ENCODE peak calls at places on chromosomes 6 and 20, in eight cellular contexts. One of them, this sample, is unnamed.

GRCh38 chr6:35278708-35279107 is 18.9 kb upstream of the DEF6 start:
- DNase-seq in cardiac fibroblast: no peak
- DNase-seq in progenitor cell of endocrine pancreas: no peak
- DNase-seq in GM13977: no peak
- DNase-seq in stomach: no peak
- DNase-seq in WTC11: no peak
- DNase-seq in RWPE1: no peak
- DNase-seq in adrenal gland: no peak
- DNase-seq in this sample: no peak

GRCh38 chr6:39574991-39575390 is 150.2 kb downstream of the KIF6 start:
- DNase-seq in cardiac fibroblast: no peak
- DNase-seq in progenitor cell of endocrine pancreas: no peak
- DNase-seq in GM13977: no peak
- DNase-seq in stomach: no peak
- DNase-seq in WTC11: no peak
- DNase-seq in RWPE1: no peak
- DNase-seq in adrenal gland: no peak
- DNase-seq in this sample: no peak

GRCh38 chr6:8707956-8708772 is 272.8 kb upstream of the SLC35B3 start:
- DNase-seq in cardiac fibroblast: peak
- DNase-seq in progenitor cell of endocrine pancreas: no peak
- DNase-seq in GM13977: peak
- DNase-seq in stomach: peak
- DNase-seq in WTC11: no peak
- DNase-seq in RWPE1: peak
- DNase-seq in adrenal gland: peak
- DNase-seq in this sample: peak

GRCh38 chr6:11042750-11043551 is 1.2 kb downstream of the ELOVL2 start:
- DNase-seq in cardiac fibroblast: peak
- DNase-seq in progenitor cell of endocrine pancreas: no peak
- DNase-seq in GM13977: peak
- DNase-seq in stomach: no peak
- DNase-seq in WTC11: no peak
- DNase-seq in RWPE1: no peak
- DNase-seq in adrenal gland: no peak
- DNase-seq in this sample: peak

GRCh38 chr6:37051138-37052026 is 45.9 kb downstream of the FGD2 start:
- DNase-seq in cardiac fibroblast: peak
- DNase-seq in progenitor cell of endocrine pancreas: peak
- DNase-seq in GM13977: peak
- DNase-seq in stomach: peak
- DNase-seq in WTC11: peak
- DNase-seq in RWPE1: peak
- DNase-seq in adrenal gland: peak
- DNase-seq in this sample: peak

GRCh38 chr20:44109951-44110361 is 77.0 kb downstream of the JPH2 start:
- DNase-seq in cardiac fibroblast: no peak
- DNase-seq in progenitor cell of endocrine pancreas: no peak
- DNase-seq in GM13977: no peak
- DNase-seq in stomach: no peak
- DNase-seq in WTC11: peak
- DNase-seq in RWPE1: no peak
- DNase-seq in adrenal gland: no peak
- DNase-seq in this sample: no peak

GRCh38 chr6:12522347-12522746 is 194.2 kb upstream of the PHACTR1 start:
- DNase-seq in cardiac fibroblast: peak
- DNase-seq in progenitor cell of endocrine pancreas: no peak
- DNase-seq in GM13977: no peak
- DNase-seq in stomach: no peak
- DNase-seq in WTC11: no peak
- DNase-seq in RWPE1: no peak
- DNase-seq in adrenal gland: no peak
- DNase-seq in this sample: peak

GRCh38 chr20:50520222-50520877 is 10.2 kb downstream of the PTPN1 start:
- DNase-seq in cardiac fibroblast: no peak
- DNase-seq in progenitor cell of endocrine pancreas: no peak
- DNase-seq in GM13977: no peak
- DNase-seq in stomach: no peak
- DNase-seq in WTC11: no peak
- DNase-seq in RWPE1: no peak
- DNase-seq in adrenal gland: no peak
- DNase-seq in this sample: peak

GRCh38 chr6:15351631-15352030 is 105.8 kb downstream of the JARID2 start:
- DNase-seq in cardiac fibroblast: peak
- DNase-seq in progenitor cell of endocrine pancreas: no peak
- DNase-seq in GM13977: no peak
- DNase-seq in stomach: no peak
- DNase-seq in WTC11: no peak
- DNase-seq in RWPE1: no peak
- DNase-seq in adrenal gland: peak
- DNase-seq in this sample: no peak

GRCh38 chr20:56430471-56430870 is 18.4 kb downstream of the CASS4 start:
- DNase-seq in cardiac fibroblast: no peak
- DNase-seq in progenitor cell of endocrine pancreas: no peak
- DNase-seq in GM13977: no peak
- DNase-seq in stomach: no peak
- DNase-seq in WTC11: no peak
- DNase-seq in RWPE1: no peak
- DNase-seq in adrenal gland: no peak
- DNase-seq in this sample: no peak

GRCh38 chr6:70957284-70957617 is 391 bp upstream of the B3GAT2 start:
- DNase-seq in cardiac fibroblast: no peak
- DNase-seq in progenitor cell of endocrine pancreas: no peak
- DNase-seq in GM13977: no peak
- DNase-seq in stomach: no peak
- DNase-seq in WTC11: no peak
- DNase-seq in RWPE1: no peak
- DNase-seq in adrenal gland: no peak
- DNase-seq in this sample: no peak

GRCh38 chr6:70954750-70955149 is 2.1 kb downstream of the B3GAT2 start:
- DNase-seq in cardiac fibroblast: no peak
- DNase-seq in progenitor cell of endocrine pancreas: no peak
- DNase-seq in GM13977: no peak
- DNase-seq in stomach: no peak
- DNase-seq in WTC11: peak
- DNase-seq in RWPE1: no peak
- DNase-seq in adrenal gland: no peak
- DNase-seq in this sample: no peak

GRCh38 chr6:70956451-70957283 is at the start of gene B3GAT2:
- DNase-seq in cardiac fibroblast: peak
- DNase-seq in progenitor cell of endocrine pancreas: peak
- DNase-seq in GM13977: peak
- DNase-seq in stomach: no peak
- DNase-seq in WTC11: peak
- DNase-seq in RWPE1: no peak
- DNase-seq in adrenal gland: no peak
- DNase-seq in this sample: peak

GRCh38 chr6:70956191-70956450 is 739 bp downstream of the B3GAT2 start:
- DNase-seq in cardiac fibroblast: no peak
- DNase-seq in progenitor cell of endocrine pancreas: no peak
- DNase-seq in GM13977: no peak
- DNase-seq in stomach: no peak
- DNase-seq in WTC11: no peak
- DNase-seq in RWPE1: no peak
- DNase-seq in adrenal gland: no peak
- DNase-seq in this sample: no peak

DNA sequence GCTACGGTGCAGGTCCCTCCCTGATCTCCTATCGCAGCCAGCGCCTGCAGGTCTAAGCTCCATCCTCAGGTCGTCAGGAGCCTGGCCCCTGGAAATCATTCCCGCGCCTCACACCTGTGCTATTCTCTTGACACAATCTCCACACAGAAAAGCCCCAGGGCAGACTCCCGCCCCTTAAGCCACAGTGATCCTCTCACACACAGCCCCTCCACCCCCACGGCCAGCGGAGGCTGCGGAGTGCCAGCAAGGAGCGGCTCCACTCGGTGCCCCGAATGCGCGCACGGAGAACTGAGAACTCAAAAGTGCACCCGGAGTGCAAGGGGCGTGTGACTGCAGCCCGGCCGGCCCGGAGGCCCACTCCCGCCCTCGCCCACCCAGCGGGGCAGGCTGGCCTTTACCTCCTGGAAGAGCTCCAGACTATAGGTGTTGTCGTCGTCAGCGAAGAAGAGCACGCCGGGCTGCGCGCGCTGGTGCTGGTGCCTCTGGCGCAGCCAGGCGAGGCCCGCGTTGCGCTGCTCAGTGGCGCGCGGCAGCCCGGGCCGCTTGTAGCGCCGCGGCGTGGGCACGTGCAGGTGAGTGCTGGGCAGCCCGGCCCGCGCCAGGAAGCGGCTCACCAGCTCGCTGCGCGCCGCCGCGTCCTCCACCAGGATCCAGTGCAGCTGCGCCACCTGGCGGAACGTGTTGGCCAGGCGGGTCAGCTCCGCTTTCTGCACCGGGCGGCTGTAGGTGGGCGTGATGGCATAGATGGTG is 1.2 kb downstream of the B3GAT2 start:
- DNase-seq in cardiac fibroblast: peak
- DNase-seq in progenitor cell of endocrine pancreas: peak
- DNase-seq in GM13977: peak
- DNase-seq in stomach: peak
- DNase-seq in WTC11: peak
- DNase-seq in RWPE1: peak
- DNase-seq in adrenal gland: peak
- DNase-seq in this sample: peak
- TF ChIP-seq CTCF in cardiac fibroblast: peak
- TF ChIP-seq CTCF in progenitor cell of endocrine pancreas: peak
- TF ChIP-seq CTCF in GM13977: peak
- TF ChIP-seq CTCF in stomach: peak
- TF ChIP-seq CTCF in WTC11: peak
- TF ChIP-seq CTCF in RWPE1: peak
- TF ChIP-seq CTCF in adrenal gland: peak
- TF ChIP-seq CTCF in this sample: peak

GRCh38 chr20:46022411-46023147 is 6.4 kb upstream of the SLC12A5 start:
- DNase-seq in cardiac fibroblast: peak
- DNase-seq in progenitor cell of endocrine pancreas: peak
- DNase-seq in GM13977: peak
- DNase-seq in stomach: peak
- DNase-seq in WTC11: peak
- DNase-seq in RWPE1: peak
- DNase-seq in adrenal gland: peak
- DNase-seq in this sample: peak

GRCh38 chr20:46023148-46023484 is 5.9 kb upstream of the SLC12A5 start:
- DNase-seq in cardiac fibroblast: no peak
- DNase-seq in progenitor cell of endocrine pancreas: no peak
- DNase-seq in GM13977: no peak
- DNase-seq in stomach: no peak
- DNase-seq in WTC11: no peak
- DNase-seq in RWPE1: no peak
- DNase-seq in adrenal gland: no peak
- DNase-seq in this sample: no peak

GRCh38 chr20:46023999-46024398 is 5.0 kb upstream of the SLC12A5 start:
- DNase-seq in cardiac fibroblast: no peak
- DNase-seq in progenitor cell of endocrine pancreas: no peak
- DNase-seq in GM13977: no peak
- DNase-seq in stomach: no peak
- DNase-seq in WTC11: no peak
- DNase-seq in RWPE1: no peak
- DNase-seq in adrenal gland: no peak
- DNase-seq in this sample: no peak

GRCh38 chr20:46020515-46020914 is 8.5 kb upstream of the SLC12A5 start:
- DNase-seq in cardiac fibroblast: no peak
- DNase-seq in progenitor cell of endocrine pancreas: no peak
- DNase-seq in GM13977: no peak
- DNase-seq in stomach: no peak
- DNase-seq in WTC11: no peak
- DNase-seq in RWPE1: no peak
- DNase-seq in adrenal gland: no peak
- DNase-seq in this sample: no peak

DNA sequence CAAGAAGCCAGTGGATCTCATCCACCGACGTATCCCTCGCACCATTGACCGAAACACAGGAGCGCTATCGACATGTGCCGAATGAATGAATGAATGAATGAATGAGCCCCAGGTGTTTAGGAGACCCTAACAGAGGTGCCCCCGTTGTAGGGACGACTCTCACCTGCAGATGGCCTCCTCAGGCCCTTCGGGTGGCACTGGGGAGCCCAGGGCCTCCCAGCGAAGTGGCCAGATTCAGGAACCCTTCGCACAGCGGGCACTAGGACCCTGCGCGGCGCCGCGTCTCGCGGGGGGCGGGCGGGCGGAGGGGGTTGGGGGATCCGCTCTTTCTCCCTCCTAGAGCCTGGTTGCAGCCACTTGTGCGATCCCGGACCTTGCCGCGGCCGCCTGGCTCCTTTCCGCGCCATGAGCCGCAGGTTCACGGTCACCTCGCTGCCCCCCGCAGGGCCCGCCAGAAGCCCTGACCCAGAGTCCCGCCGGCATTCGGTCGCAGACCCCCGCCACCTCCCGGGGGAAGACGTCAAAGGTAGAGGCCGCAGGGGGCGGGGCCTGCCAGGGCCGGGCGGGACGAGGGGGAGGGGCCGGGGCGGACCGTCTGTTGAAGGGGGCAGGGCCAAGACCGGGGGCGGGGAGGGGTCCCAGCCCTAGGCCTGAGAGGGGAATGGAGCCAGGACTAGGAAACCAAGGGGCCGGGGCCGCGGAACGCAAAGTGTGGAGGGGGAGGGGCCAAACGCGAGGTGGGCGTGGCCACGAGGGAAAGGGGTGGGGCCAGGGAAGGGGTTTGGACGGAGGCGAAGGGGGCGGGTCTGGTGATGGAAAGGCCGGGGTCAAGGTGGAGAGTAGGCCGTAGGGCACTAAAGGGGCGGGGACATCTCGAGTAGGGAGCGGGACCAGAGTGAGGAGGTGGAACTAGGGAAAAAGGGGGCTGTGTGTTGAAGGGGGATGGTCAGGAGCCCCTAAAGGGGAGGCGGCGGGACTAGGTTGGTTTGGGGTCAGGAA is 7.4 kb upstream of the SLC12A5 start:
- DNase-seq in cardiac fibroblast: no peak
- DNase-seq in progenitor cell of endocrine pancreas: peak
- DNase-seq in GM13977: peak
- DNase-seq in stomach: peak
- DNase-seq in WTC11: peak
- DNase-seq in RWPE1: peak
- DNase-seq in adrenal gland: peak
- DNase-seq in this sample: peak
- TF ChIP-seq CTCF in cardiac fibroblast: no peak
- TF ChIP-seq CTCF in progenitor cell of endocrine pancreas: peak
- TF ChIP-seq CTCF in GM13977: peak
- TF ChIP-seq CTCF in stomach: no peak
- TF ChIP-seq CTCF in WTC11: no peak
- TF ChIP-seq CTCF in RWPE1: no peak
- TF ChIP-seq CTCF in adrenal gland: no peak
- TF ChIP-seq CTCF in this sample: no peak

GRCh38 chr6:157762636-157763035 is 60.4 kb upstream of the SNX9 start:
- DNase-seq in cardiac fibroblast: peak
- DNase-seq in progenitor cell of endocrine pancreas: no peak
- DNase-seq in GM13977: no peak
- DNase-seq in stomach: no peak
- DNase-seq in WTC11: no peak
- DNase-seq in RWPE1: no peak
- DNase-seq in adrenal gland: no peak
- DNase-seq in this sample: no peak
- TF ChIP-seq CTCF in cardiac fibroblast: peak
- TF ChIP-seq CTCF in progenitor cell of endocrine pancreas: no peak
- TF ChIP-seq CTCF in GM13977: peak
- TF ChIP-seq CTCF in stomach: no peak
- TF ChIP-seq CTCF in WTC11: no peak
- TF ChIP-seq CTCF in RWPE1: no peak
- TF ChIP-seq CTCF in adrenal gland: no peak
- TF ChIP-seq CTCF in this sample: no peak

GRCh38 chr6:30612213-30612612 is 4.8 kb downstream of the PPP1R10 start:
- DNase-seq in cardiac fibroblast: peak
- DNase-seq in progenitor cell of endocrine pancreas: no peak
- DNase-seq in GM13977: no peak
- DNase-seq in stomach: no peak
- DNase-seq in WTC11: no peak
- DNase-seq in RWPE1: no peak
- DNase-seq in adrenal gland: no peak
- DNase-seq in this sample: no peak
- TF ChIP-seq CTCF in cardiac fibroblast: peak
- TF ChIP-seq CTCF in progenitor cell of endocrine pancreas: peak
- TF ChIP-seq CTCF in GM13977: no peak
- TF ChIP-seq CTCF in stomach: peak
- TF ChIP-seq CTCF in WTC11: no peak
- TF ChIP-seq CTCF in RWPE1: no peak
- TF ChIP-seq CTCF in adrenal gland: peak
- TF ChIP-seq CTCF in this sample: no peak